ENCODE peak calls at places on chromosomes 16 and 17, in five cellular contexts. N is SK-N-SH, H is K562, D is GM12878, B is HepG2. S is an unnamed sample.

GRCh38 chr17:1882836-1883235 is 53.0 kb downstream of the RPA1 start:
- DNase-seq in B (peak), H (peak), D (no peak), N (peak), S (peak)

GRCh38 chr16:56505174-56505573 is 14.7 kb downstream of the BBS2 start:
- DNase-seq in D (no peak), B (no peak), N (no peak), H (no peak), S (no peak)

GRCh38 chr16:50996166-50996565 is 154.9 kb downstream of the SALL1 start:
- DNase-seq in D (no peak), N (no peak), H (no peak), B (no peak), S (no peak)

GRCh38 chr16:65118866-65119265 is 3.0 kb downstream of the CDH11 start:
- DNase-seq in D (no peak), H (no peak), N (no peak), B (no peak), S (no peak)

GRCh38 chr17:4304417-4305027 is 40.7 kb upstream of the ANKFY1 start:
- DNase-seq in B (peak), H (peak), N (peak), D (no peak), S (peak)

GRCh38 chr16:66035096-66035495 is 331.4 kb upstream of the CDH5 start:
- DNase-seq in H (no peak), B (no peak), N (no peak), D (no peak), S (no peak)

GRCh38 chr17:40909755-40910154 is 24.7 kb upstream of the KRT20 start:
- DNase-seq in N (no peak), H (no peak), B (peak), D (no peak), S (no peak)

GRCh38 chr16:1183235-1183907 is 30.5 kb downstream of the CACNA1H start:
- DNase-seq in D (no peak), H (no peak), B (no peak), N (peak), S (peak)

GRCh38 chr16:57775661-57776469 is 26.4 kb downstream of the KIFC3 start:
- DNase-seq in H (no peak), B (peak), D (no peak), N (peak), S (peak)

GRCh38 chr16:85284138-85284897 is 172.0 kb upstream of the CIBAR2 start:
- DNase-seq in H (no peak), D (no peak), N (no peak), B (no peak), S (no peak)

GRCh38 chr16:81987706-81988105 is 23.6 kb downstream of the SDR42E1 start:
- DNase-seq in N (no peak), H (no peak), B (no peak), D (no peak), S (no peak)

GRCh38 chr16:72568502-72568901 is 396.5 kb upstream of the PMFBP1 start:
- DNase-seq in N (no peak), D (no peak), H (no peak), B (peak), S (no peak)

GRCh38 chr16:67206838-67207115 is 7.8 kb downstream of the ELMO3 start:
- DNase-seq in H (no peak), D (no peak), B (no peak), N (no peak), S (no peak)

GRCh38 chr17:350706-351435 is 1.7 kb downstream of the RPH3AL start:
- DNase-seq in D (no peak), B (peak), H (no peak), N (peak), S (no peak)

GRCh38 chr17:48062273-48062672 is 14.1 kb downstream of the NFE2L1 start:
- DNase-seq in N (no peak), B (no peak), H (no peak), D (no peak), S (no peak)

GRCh38 chr16:81994485-81994884 is 16.8 kb downstream of the SDR42E1 start:
- DNase-seq in H (peak), B (no peak), N (no peak), D (no peak), S (peak)

GRCh38 chr16:75593825-75594820 is 27.9 kb downstream of the GABARAPL2 start:
- DNase-seq in D (no peak), N (peak), H (peak), B (peak), S (no peak)

GRCh38 chr17:66165537-66166123 is 26.3 kb downstream of the CEP112 start:
- DNase-seq in B (peak), N (peak), H (peak), D (peak), S (peak)

GRCh38 chr17:17379197-17379991 is 76.2 kb downstream of the NT5M start:
- DNase-seq in B (peak), N (no peak), D (no peak), H (no peak), S (no peak)

GRCh38 chr17:80677214-80677756 is 132.6 kb downstream of the RPTOR start:
- DNase-seq in B (no peak), H (no peak), D (no peak), N (no peak), S (no peak)

GRCh38 chr17:79794659-79795511 is 2.0 kb downstream of the CBX8 start:
- DNase-seq in D (no peak), B (no peak), N (no peak), H (no peak), S (no peak)

GRCh38 chr17:62630365-62631085 is 3.1 kb downstream of the MRC2 start:
- DNase-seq in D (no peak), N (peak), H (no peak), B (no peak), S (no peak)

GRCh38 chr16:11737678-11738077 is 5.0 kb downstream of the TXNDC11 start:
- DNase-seq in N (no peak), B (no peak), H (no peak), D (no peak), S (no peak)

GRCh38 chr16:85612191-85612800 is 826 bp upstream of the GSE1 start:
- DNase-seq in B (peak), D (no peak), N (peak), H (peak), S (peak)

GRCh38 chr16:90011196-90011819 is 7.9 kb downstream of the DBNDD1 start:
- DNase-seq in D (no peak), N (no peak), B (no peak), H (no peak), S (no peak)

GRCh38 chr16:49876716-49877129 is 20.8 kb upstream of the ZNF423 start:
- DNase-seq in D (no peak), B (no peak), H (peak), N (peak), S (peak)

GRCh38 chr17:75979705-75980187 is 706 bp downstream of the TEN1 start:
- DNase-seq in H (no peak), B (no peak), N (no peak), D (no peak), S (no peak)

GRCh38 chr16:9489823-9490467 is 398.5 kb downstream of the HAPSTR1 start:
- DNase-seq in N (no peak), H (no peak), B (no peak), D (no peak), S (no peak)

GRCh38 chr16:71255721-71256120 is 25.2 kb upstream of the HYDIN start:
- DNase-seq in D (no peak), H (no peak), B (no peak), N (peak), S (no peak)
- TF ChIP-seq FOXM1 in D (no peak), H (no peak), B (no peak), N (no peak), S (no peak)

DNA sequence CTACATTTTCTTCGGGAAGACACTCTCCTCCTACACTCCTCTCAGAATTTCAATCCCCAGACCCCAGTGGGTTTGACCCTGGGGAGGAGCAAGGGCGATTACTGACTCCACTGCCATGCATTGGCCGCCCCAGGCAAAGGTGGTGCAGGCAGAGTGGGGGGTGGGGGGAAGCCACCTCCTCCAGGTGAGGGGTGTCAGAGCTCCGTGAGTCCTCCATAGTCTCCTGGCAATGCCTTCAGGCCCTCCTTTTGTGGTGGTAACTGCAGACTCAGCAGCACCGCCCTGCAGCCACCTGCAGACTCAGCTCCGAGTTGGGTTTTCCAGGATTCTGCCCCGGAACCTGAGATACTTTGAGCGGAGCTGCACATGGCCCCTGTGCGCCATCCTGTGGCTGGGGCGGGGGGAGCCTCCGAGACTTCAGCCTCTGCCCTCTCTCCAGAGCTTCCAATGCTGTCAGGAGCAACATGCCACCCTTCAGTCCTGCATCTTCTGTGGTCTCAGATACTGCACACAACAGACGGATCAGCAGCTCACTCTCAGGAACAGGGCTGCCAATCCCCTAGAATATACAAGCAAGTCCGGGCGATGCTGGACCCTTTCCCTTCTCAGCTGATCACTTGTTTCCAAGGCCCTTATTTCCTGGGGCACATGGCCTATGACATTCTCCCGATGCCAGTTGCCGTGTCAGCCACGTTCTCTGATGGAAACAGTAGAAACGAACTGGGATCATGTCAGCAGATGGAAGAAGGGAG is 2.4 kb upstream of the SLC47A2 start:
- DNase-seq in D (no peak), N (peak), H (peak), B (peak), S (peak)
- TF ChIP-seq FOXM1 in D (no peak), N (no peak), H (no peak), B (no peak), S (no peak)

DNA sequence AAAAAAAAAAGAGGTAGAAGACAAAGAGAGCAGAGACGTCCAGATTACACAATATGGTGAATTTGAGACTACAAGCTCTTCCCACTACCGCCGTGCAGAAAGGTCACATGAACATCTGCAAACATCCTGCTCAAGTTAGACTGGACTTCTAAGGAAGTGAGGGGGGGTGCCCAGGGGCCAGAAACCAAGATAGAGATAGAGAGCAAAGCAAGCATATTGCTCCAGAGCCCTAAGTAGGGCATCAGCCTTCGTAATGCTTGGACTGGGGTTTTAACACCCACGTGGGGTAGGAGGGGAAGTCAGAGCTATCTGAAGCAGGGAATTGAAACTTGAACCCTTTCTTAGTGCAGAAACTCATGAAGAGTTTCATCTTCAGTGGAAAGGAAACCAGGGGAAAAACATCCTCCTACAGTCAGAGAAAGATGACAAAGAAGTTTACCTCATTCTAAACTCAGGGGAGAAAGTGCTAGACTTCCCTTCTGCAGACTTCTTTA is 8.7 kb downstream of the CLEC19A start:
- DNase-seq in N (no peak), D (peak), B (no peak), H (no peak), S (no peak)
- TF ChIP-seq FOXM1 in N (no peak), D (peak), B (no peak), H (no peak), S (no peak)

GRCh38 chr17:29617481-29618271 is 5.0 kb downstream of the CORO6 start:
- DNase-seq in D (peak), N (no peak), B (peak), H (peak), S (no peak)
- TF ChIP-seq FOXM1 in D (peak), N (no peak), B (no peak), H (no peak), S (no peak)

GRCh38 chr17:56945938-56946337 is 14.9 kb downstream of the COIL start:
- DNase-seq in D (no peak), H (no peak), N (no peak), B (no peak), S (no peak)
- TF ChIP-seq FOXM1 in D (no peak), H (no peak), N (no peak), B (no peak), S (no peak)